ENCODE peak calls at places on chromosomes 6 and 20, in nine cellular contexts. K, G, B, C, P, X, L, Q and I are unnamed samples.

GRCh38 chr6:16751251-16751946 is 9.9 kb downstream of the ATXN1 start:
- DNase-seq in K (no peak), G (no peak), B (peak; percentile 77), C (no peak), P (peak; percentile 62), X (no peak), L (no peak), Q (no peak), I (peak; percentile 76)

GRCh38 chr6:36839819-36840379 is 655 bp upstream of the CPNE5 start:
- DNase-seq in K (peak; percentile 29), G (peak; percentile 18), B (no peak), C (peak; percentile 76), P (no peak), X (peak; percentile 30), L (peak; percentile 52), Q (no peak), I (no peak)

GRCh38 chr6:105382477-105382876 is 20.4 kb downstream of the PREP start:
- DNase-seq in K (no peak), G (no peak), B (peak; percentile 74), C (no peak), P (no peak), X (no peak), L (no peak), Q (no peak), I (no peak)

GRCh38 chr6:6875818-6876470 is 231.8 kb upstream of the RREB1 start:
- DNase-seq in K (no peak), G (no peak), B (peak; percentile 90), C (no peak), P (no peak), X (no peak), L (no peak), Q (no peak), I (peak; percentile 88)

GRCh38 chr6:137370871-137371633 is 123.1 kb downstream of the OLIG3 start:
- DNase-seq in K (no peak), G (no peak), B (peak; percentile 11), C (no peak), P (no peak), X (no peak), L (no peak), Q (no peak), I (no peak)

GRCh38 chr6:143609501-143609900 is 68.3 kb upstream of the PHACTR2 start:
- DNase-seq in K (no peak), G (no peak), B (no peak), C (no peak), P (no peak), X (no peak), L (no peak), Q (no peak), I (no peak)

GRCh38 chr6:15039136-15039535 is 206.7 kb upstream of the JARID2 start:
- DNase-seq in K (no peak), G (no peak), B (no peak), C (no peak), P (no peak), X (no peak), L (no peak), Q (no peak), I (no peak)

GRCh38 chr20:25178563-25179438 is 16.7 kb upstream of the ENTPD6 start:
- DNase-seq in K (peak; percentile 41), G (peak; percentile 53), B (peak; percentile 99), C (no peak), P (peak; percentile 59), X (peak; percentile 33), L (peak; percentile 69), Q (no peak), I (peak; percentile 55)

GRCh38 chr20:45860573-45861011 is 3.2 kb downstream of the ZSWIM3 start:
- DNase-seq in K (no peak), G (no peak), B (no peak), C (no peak), P (no peak), X (no peak), L (no peak), Q (no peak), I (no peak)

GRCh38 chr6:41072836-41073202 is at the start of gene NFYA:
- DNase-seq in K (no peak), G (peak; percentile 95), B (no peak), C (no peak), P (peak; percentile 99), X (peak; percentile 100), L (peak; percentile 99), Q (no peak), I (no peak)

GRCh38 chr6:89895273-89895874 is 1.1 kb downstream of the GJA10 start:
- DNase-seq in K (no peak), G (peak; percentile 43), B (no peak), C (no peak), P (peak; percentile 29), X (no peak), L (no peak), Q (no peak), I (no peak)

GRCh38 chr20:49245921-49246740 is 26.9 kb downstream of the DDX27 start:
- DNase-seq in K (no peak), G (peak; percentile 41), B (peak; percentile 52), C (no peak), P (peak; percentile 27), X (no peak), L (no peak), Q (no peak), I (no peak)

GRCh38 chr6:135426833-135427232 is 70.7 kb downstream of the AHI1 start:
- DNase-seq in K (no peak), G (no peak), B (no peak), C (no peak), P (no peak), X (no peak), L (no peak), Q (no peak), I (no peak)

GRCh38 chr6:41675176-41675767 is 37.0 kb downstream of the MDFI start:
- DNase-seq in K (no peak), G (no peak), B (no peak), C (peak; percentile 45), P (no peak), X (no peak), L (no peak), Q (no peak), I (no peak)

GRCh38 chr6:166097914-166098522 is 69.6 kb downstream of the TBXT start:
- DNase-seq in K (peak; percentile 74), G (peak; percentile 48), B (no peak), C (peak; percentile 82), P (peak; percentile 82), X (peak; percentile 71), L (peak; percentile 68), Q (peak; percentile 90), I (no peak)

GRCh38 chr6:142715386-142715785 is 229.6 kb downstream of the HIVEP2 start:
- DNase-seq in K (no peak), G (no peak), B (no peak), C (no peak), P (no peak), X (no peak), L (no peak), Q (no peak), I (no peak)

GRCh38 chr6:15574497-15574896 is 88.3 kb downstream of the DTNBP1 start:
- DNase-seq in K (no peak), G (no peak), B (no peak), C (no peak), P (no peak), X (no peak), L (no peak), Q (no peak), I (no peak)

DNA sequence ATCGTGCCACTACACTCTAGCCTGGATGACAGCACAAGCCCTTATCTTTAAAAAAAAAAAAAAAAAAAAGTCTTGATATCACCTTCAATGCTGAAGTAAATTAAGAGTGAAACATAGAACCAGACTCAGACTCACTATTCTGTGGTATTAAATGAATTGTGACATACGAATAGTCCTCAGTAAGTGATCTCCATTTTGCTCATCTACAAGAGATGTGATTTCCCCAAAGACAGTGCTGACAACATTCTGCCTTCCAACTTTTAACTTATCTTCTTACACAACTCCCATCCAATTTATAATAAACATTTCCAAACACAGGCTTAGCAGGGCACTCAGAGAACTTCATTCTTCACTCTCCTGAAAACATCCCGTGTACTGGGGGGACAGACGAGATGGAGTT is 8.0 kb downstream of the ZBTB24 start:
- DNase-seq in K (no peak), G (no peak), B (no peak), C (no peak), P (no peak), X (no peak), L (no peak), Q (no peak), I (no peak)
- H3K36me3 ChIP-seq in K (no peaks in the 10 kb centered on the region), G (peaks cover 76% of the 10 kb centered on the region), B (peaks cover 51% of the 10 kb centered on the region), C (peaks cover 99% of the 10 kb centered on the region), P (peaks cover 6% of the 10 kb centered on the region), X (peaks cover 68% of the 10 kb centered on the region), L (peaks cover 83% of the 10 kb centered on the region), Q (peaks cover 56% of the 10 kb centered on the region), I (peaks cover 17% of the 10 kb centered on the region)

DNA sequence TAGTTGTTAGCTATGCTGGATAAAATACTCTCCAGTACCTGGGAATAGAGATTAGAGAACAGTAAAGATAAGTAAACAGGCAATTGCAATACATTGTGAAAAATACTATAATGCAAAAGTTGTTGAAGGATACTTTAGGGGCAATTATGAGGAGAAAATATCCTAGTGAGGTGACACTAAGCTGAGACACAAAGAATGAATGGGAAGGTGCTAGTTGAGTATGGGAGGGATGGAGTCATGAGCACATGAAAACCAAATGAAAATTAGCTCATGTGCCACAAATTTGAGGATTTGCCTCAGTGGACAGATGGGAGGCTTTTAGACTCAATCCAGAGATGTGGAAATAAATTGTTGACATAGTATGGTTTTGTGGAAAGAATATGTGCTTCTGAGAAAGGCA is 370.5 kb upstream of the MMS22L start:
- DNase-seq in K (no peak), G (no peak), B (no peak), C (no peak), P (no peak), X (no peak), L (no peak), Q (no peak), I (no peak)
- H3K36me3 ChIP-seq in K (no peaks in the 10 kb centered on the region), G (no peaks in the 10 kb centered on the region), B (no peaks in the 10 kb centered on the region), C (no peaks in the 10 kb centered on the region), P (no peaks in the 10 kb centered on the region), X (no peaks in the 10 kb centered on the region), L (no peaks in the 10 kb centered on the region), Q (no peaks in the 10 kb centered on the region), I (no peaks in the 10 kb centered on the region)

DNA sequence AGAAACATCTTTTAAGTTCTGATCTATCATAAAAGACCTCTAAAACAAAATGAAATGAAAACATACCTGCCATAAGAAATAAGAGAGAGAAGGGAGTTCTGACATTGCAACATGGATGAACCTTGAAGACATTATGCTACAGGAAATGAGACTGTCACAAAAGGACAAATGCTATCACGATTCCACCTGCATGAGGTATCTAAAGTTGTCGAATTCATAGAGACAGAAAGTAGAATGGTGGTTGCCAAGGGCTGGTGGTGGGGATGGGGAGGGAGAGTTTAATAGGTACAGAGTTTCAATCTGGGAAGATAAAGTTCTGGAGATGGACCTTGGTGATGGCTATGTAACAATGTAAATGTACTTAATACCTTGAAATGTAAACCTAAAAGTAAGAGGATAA is 3.3 kb downstream of the EZR start:
- DNase-seq in K (no peak), G (no peak), B (no peak), C (no peak), P (no peak), X (no peak), L (no peak), Q (no peak), I (no peak)
- H3K36me3 ChIP-seq in K (no peaks in the 10 kb centered on the region), G (peaks cover 54% of the 10 kb centered on the region), B (peaks cover 69% of the 10 kb centered on the region), C (peaks cover 34% of the 10 kb centered on the region), P (no peaks in the 10 kb centered on the region), X (peaks cover 9% of the 10 kb centered on the region), L (peaks cover 9% of the 10 kb centered on the region), Q (no peaks in the 10 kb centered on the region), I (peaks cover 4% of the 10 kb centered on the region)

GRCh38 chr20:35917077-35917476 is 37.2 kb downstream of the SCAND1 start:
- DNase-seq in K (no peak), G (no peak), B (no peak), C (no peak), P (no peak), X (no peak), L (no peak), Q (no peak), I (no peak)
- H3K36me3 ChIP-seq in K (no peaks in the 10 kb centered on the region), G (peaks cover 29% of the 10 kb centered on the region), B (peaks cover 6% of the 10 kb centered on the region), C (peaks cover 100% of the 10 kb centered on the region), P (no peaks in the 10 kb centered on the region), X (peaks cover 96% of the 10 kb centered on the region), L (peaks cover 98% of the 10 kb centered on the region), Q (peaks cover 39% of the 10 kb centered on the region), I (peaks cover 10% of the 10 kb centered on the region)

GRCh38 chr6:35620706-35621105 is 68.0 kb downstream of the FKBP5 start:
- DNase-seq in K (no peak), G (no peak), B (no peak), C (no peak), P (no peak), X (no peak), L (no peak), Q (no peak), I (no peak)
- H3K36me3 ChIP-seq in K (no peaks in the 10 kb centered on the region), G (peaks cover 6% of the 10 kb centered on the region), B (no peaks in the 10 kb centered on the region), C (peaks cover 100% of the 10 kb centered on the region), P (peaks cover 7% of the 10 kb centered on the region), X (peaks cover 95% of the 10 kb centered on the region), L (peaks cover 93% of the 10 kb centered on the region), Q (peaks cover 67% of the 10 kb centered on the region), I (no peaks in the 10 kb centered on the region)